ENCODE peak calls at places on chromosomes 5 and 9, in five cellular contexts. Q is WTC11, S is fibroblast of villous mesenchyme, D is fibroblast of the aortic adventitia, L is endothelial cell. W is an unnamed sample.

GRCh38 chr5:160555836-160556660 is 134.4 kb downstream of the PTTG1 start:
- DNase-seq in Q (no peak), S (no peak), D (no peak), L (no peak), W (peak; percentile 71)

GRCh38 chr9:136614372-136614922 is 48.3 kb upstream of the EGFL7 start:
- DNase-seq in Q (no peak), S (peak; percentile 93), D (peak; percentile 25), L (no peak), W (peak; percentile 43)

GRCh38 chr5:37789991-37790390 is 49.9 kb downstream of the GDNF start:
- DNase-seq in Q (no peak), S (peak; percentile 40), D (peak; percentile 40), L (no peak), W (peak; percentile 95)

GRCh38 chr9:75891277-75892167 is 1.0 kb downstream of the PCSK5 start:
- DNase-seq in Q (peak; percentile 40), S (peak; percentile 16), D (peak; percentile 54), L (peak; percentile 35), W (peak; percentile 8)

GRCh38 chr9:120387257-120387999 is 192.5 kb downstream of the CDK5RAP2 start:
- DNase-seq in Q (no peak), S (no peak), D (no peak), L (no peak), W (no peak)

GRCh38 chr9:125506045-125506444 is 201.0 kb downstream of the MAPKAP1 start:
- DNase-seq in Q (no peak), S (no peak), D (peak; percentile 33), L (no peak), W (peak; percentile 26)

GRCh38 chr9:37486616-37487544 is 1.1 kb downstream of the POLR1E start:
- DNase-seq in Q (no peak), S (peak; percentile 71), D (peak; percentile 98), L (no peak), W (peak; percentile 95)

GRCh38 chr9:106403081-106403480 is 459.9 kb upstream of the ZNF462 start:
- DNase-seq in Q (no peak), S (peak; percentile 3), D (no peak), L (no peak), W (peak; percentile 85)

GRCh38 chr5:150186796-150187356 is 3.0 kb upstream of the SLC6A7 start:
- DNase-seq in Q (no peak), S (no peak), D (no peak), L (no peak), W (no peak)

GRCh38 chr9:122144836-122145235 is 14.7 kb downstream of the NDUFA8 start:
- DNase-seq in Q (no peak), S (no peak), D (no peak), L (no peak), W (no peak)
- TF ChIP-seq CTCF in Q (no peak), S (peak; percentile 38), D (peak; percentile 38), L (no peak), W (peak; percentile 47)

DNA sequence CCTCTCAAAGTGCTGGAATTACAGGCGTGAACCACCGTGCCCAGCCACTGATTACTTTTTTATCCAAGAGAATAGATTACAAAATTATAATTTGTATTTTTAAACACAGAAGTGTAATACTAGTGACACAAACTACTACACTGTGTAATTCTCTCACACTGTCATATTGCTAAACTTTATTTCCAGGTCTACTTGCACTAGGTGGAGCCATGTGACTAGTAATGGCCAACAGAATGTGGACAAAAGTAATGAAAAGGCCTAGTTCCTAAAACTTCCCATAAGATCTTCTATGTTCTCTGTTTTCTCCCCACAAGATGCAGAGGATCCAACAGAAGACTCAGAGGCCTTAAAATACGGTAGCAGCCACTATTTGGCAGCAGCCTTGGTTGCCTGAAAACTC is 27.3 kb downstream of the NADK2 start:
- DNase-seq in Q (no peak), S (no peak), D (no peak), L (no peak), W (no peak)
- TF ChIP-seq CTCF in Q (no peak), S (peak; percentile 4), D (no peak), L (no peak), W (no peak)

GRCh38 chr9:72280913-72281500 is 84.0 kb downstream of the ZFAND5 start:
- DNase-seq in Q (peak; percentile 73), S (peak; percentile 76), D (peak; percentile 79), L (peak; percentile 72), W (peak; percentile 68)
- TF ChIP-seq CTCF in Q (peak; percentile 84), S (peak; percentile 95), D (peak; percentile 97), L (peak; percentile 78), W (peak; percentile 99)

DNA sequence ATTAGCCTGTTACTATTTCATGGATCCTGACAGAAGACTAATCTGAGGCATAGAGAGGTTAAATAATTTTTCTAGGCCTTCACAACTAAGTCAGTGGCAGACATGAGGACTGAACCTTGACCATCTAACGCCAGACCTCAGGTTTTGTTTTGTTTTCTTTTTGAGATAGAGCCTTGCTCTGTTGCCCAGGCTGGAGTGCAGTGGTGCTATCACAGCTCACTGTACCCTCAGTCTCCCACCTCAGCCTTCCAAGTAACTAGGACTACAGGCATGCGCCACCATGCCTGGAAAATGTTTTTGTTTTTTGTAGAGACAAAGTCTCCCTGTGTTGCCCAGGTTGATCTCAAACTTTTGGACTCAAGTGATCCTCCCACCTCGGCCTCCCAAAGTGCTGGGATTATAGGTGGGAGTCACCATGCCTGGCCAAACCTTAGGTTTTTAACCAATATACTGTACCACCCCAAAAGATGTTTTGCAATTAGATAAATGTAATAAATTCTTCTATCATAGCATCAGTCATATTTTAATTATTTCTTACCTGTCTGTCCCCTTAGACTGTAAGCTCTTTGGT is 35.4 kb downstream of the ERCC6L2 start:
- DNase-seq in Q (no peak), S (no peak), D (no peak), L (no peak), W (no peak)
- TF ChIP-seq CTCF in Q (no peak), S (no peak), D (no peak), L (no peak), W (no peak)

GRCh38 chr9:129069128-129069824 is 11.6 kb upstream of the DOLPP1 start:
- DNase-seq in Q (no peak), S (peak; percentile 78), D (no peak), L (no peak), W (no peak)
- TF ChIP-seq CTCF in Q (no peak), S (no peak), D (no peak), L (no peak), W (no peak)

DNA sequence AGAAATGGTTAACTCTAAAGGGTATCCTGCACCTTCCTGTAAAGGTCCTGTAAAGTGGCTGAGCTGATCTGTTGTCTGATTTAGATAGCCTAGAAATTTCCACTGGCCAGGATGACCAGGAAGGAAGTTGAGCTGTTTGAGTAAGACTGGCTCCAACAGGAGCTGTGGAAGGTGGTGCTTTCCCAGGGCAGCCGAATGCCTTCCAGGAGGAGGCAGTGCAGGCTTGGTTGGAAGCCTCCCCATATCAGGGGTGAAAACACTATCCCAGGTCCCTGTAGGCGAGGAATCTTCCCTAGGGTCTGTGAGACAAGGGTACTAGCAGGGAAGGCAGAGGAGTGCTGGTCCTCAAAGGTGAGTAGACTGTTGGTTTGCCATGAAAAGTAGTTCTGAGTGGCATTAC is 98.4 kb downstream of the LIX1 start:
- DNase-seq in Q (peak; percentile 76), S (peak; percentile 18), D (peak; percentile 11), L (peak; percentile 52), W (no peak)
- TF ChIP-seq CTCF in Q (peak; percentile 30), S (peak; percentile 50), D (peak; percentile 23), L (no peak), W (peak; percentile 29)

W was measured in AG10803.